ENCODE peak calls at places on chromosomes 3 and 15, in four cellular contexts. One of them, this sample, is unnamed.

GRCh38 chr15:98077186-98077585 is 116.7 kb downstream of the ARRDC4 start:
- DNase-seq in fibroblast of lung: no peak
- DNase-seq in upper lobe of right lung: peak; percentile 76
- DNase-seq in right lobe of liver: no peak
- DNase-seq in this sample: no peak

GRCh38 chr3:177567833-177568232 is 370.6 kb upstream of the TBL1XR1 start:
- DNase-seq in fibroblast of lung: peak; percentile 60
- DNase-seq in right lobe of liver: no peak
- DNase-seq in upper lobe of right lung: no peak
- DNase-seq in this sample: no peak

GRCh38 chr3:25856902-25857518 is 67.1 kb downstream of the OXSM start:
- DNase-seq in fibroblast of lung: peak; percentile 49
- DNase-seq in upper lobe of right lung: no peak
- DNase-seq in right lobe of liver: no peak
- DNase-seq in this sample: peak; percentile 12

GRCh38 chr3:101938262-101938847 is 89.0 kb downstream of the NFKBIZ start:
- DNase-seq in upper lobe of right lung: no peak
- DNase-seq in right lobe of liver: no peak
- DNase-seq in fibroblast of lung: no peak
- DNase-seq in this sample: no peak

GRCh38 chr3:50418845-50419244 is 59.5 kb upstream of the TMEM115 start:
- DNase-seq in right lobe of liver: no peak
- DNase-seq in upper lobe of right lung: no peak
- DNase-seq in fibroblast of lung: peak; percentile 28
- DNase-seq in this sample: no peak

GRCh38 chr15:72306211-72306785 is 13.7 kb downstream of the CELF6 start:
- DNase-seq in upper lobe of right lung: no peak
- DNase-seq in fibroblast of lung: peak; percentile 40
- DNase-seq in right lobe of liver: no peak
- DNase-seq in this sample: no peak

GRCh38 chr3:100407977-100408532 is 6.7 kb downstream of the LNP1 start:
- DNase-seq in upper lobe of right lung: no peak
- DNase-seq in right lobe of liver: no peak
- DNase-seq in fibroblast of lung: peak; percentile 29
- DNase-seq in this sample: no peak

GRCh38 chr15:36591534-36592411 is 12.3 kb downstream of the CDIN1 start:
- DNase-seq in upper lobe of right lung: no peak
- DNase-seq in right lobe of liver: no peak
- DNase-seq in fibroblast of lung: peak; percentile 78
- DNase-seq in this sample: no peak

GRCh38 chr3:161879470-161879869 is 382.9 kb downstream of the OTOL1 start:
- DNase-seq in right lobe of liver: no peak
- DNase-seq in fibroblast of lung: peak; percentile 58
- DNase-seq in upper lobe of right lung: no peak
- DNase-seq in this sample: no peak

GRCh38 chr15:59636184-59636583 is 21.1 kb downstream of the GTF2A2 start:
- DNase-seq in fibroblast of lung: no peak
- DNase-seq in right lobe of liver: no peak
- DNase-seq in upper lobe of right lung: no peak
- DNase-seq in this sample: no peak

GRCh38 chr15:68658151-68658550 is 79.4 kb downstream of the CORO2B start:
- DNase-seq in fibroblast of lung: no peak
- DNase-seq in right lobe of liver: no peak
- DNase-seq in upper lobe of right lung: peak; percentile 48
- DNase-seq in this sample: no peak

GRCh38 chr15:53588773-53589172 is 170.7 kb downstream of the WDR72 start:
- DNase-seq in right lobe of liver: no peak
- DNase-seq in upper lobe of right lung: no peak
- DNase-seq in fibroblast of lung: peak; percentile 83
- DNase-seq in this sample: no peak

GRCh38 chr15:41946970-41947369 is 25.4 kb downstream of the EHD4 start:
- DNase-seq in fibroblast of lung: no peak
- DNase-seq in right lobe of liver: no peak
- DNase-seq in upper lobe of right lung: no peak
- DNase-seq in this sample: no peak

GRCh38 chr15:77474987-77475385 is 54.3 kb downstream of the HMG20A start:
- DNase-seq in fibroblast of lung: no peak
- DNase-seq in right lobe of liver: no peak
- DNase-seq in upper lobe of right lung: no peak
- DNase-seq in this sample: no peak

GRCh38 chr3:115475178-115476041 is 147.9 kb upstream of the GAP43 start:
- DNase-seq in fibroblast of lung: no peak
- DNase-seq in upper lobe of right lung: no peak
- DNase-seq in right lobe of liver: no peak
- DNase-seq in this sample: no peak

GRCh38 chr15:78087944-78088772 is 4.2 kb upstream of the SH2D7 start:
- DNase-seq in right lobe of liver: no peak
- DNase-seq in upper lobe of right lung: no peak
- DNase-seq in fibroblast of lung: no peak
- DNase-seq in this sample: no peak

GRCh38 chr15:44616974-44617373 is 46.5 kb downstream of the SPG11 start:
- DNase-seq in upper lobe of right lung: no peak
- DNase-seq in fibroblast of lung: no peak
- DNase-seq in right lobe of liver: no peak
- DNase-seq in this sample: no peak

GRCh38 chr3:169812844-169813677 is at the start of the genes LRRC34 and LRRIQ4:
- DNase-seq in upper lobe of right lung: peak; percentile 91
- DNase-seq in fibroblast of lung: peak; percentile 55
- DNase-seq in right lobe of liver: peak; percentile 75
- DNase-seq in this sample: peak; percentile 45

GRCh38 chr15:50134524-50135024 is 15.5 kb upstream of the ATP8B4 start:
- DNase-seq in upper lobe of right lung: no peak
- DNase-seq in fibroblast of lung: peak; percentile 95
- DNase-seq in right lobe of liver: no peak
- DNase-seq in this sample: peak; percentile 25

GRCh38 chr3:66480666-66481065 is 20.2 kb downstream of the LRIG1 start:
- DNase-seq in upper lobe of right lung: no peak
- DNase-seq in right lobe of liver: no peak
- DNase-seq in fibroblast of lung: peak; percentile 85
- DNase-seq in this sample: no peak

GRCh38 chr3:99747915-99748314 is 69.7 kb upstream of the CMSS1 start:
- DNase-seq in upper lobe of right lung: no peak
- DNase-seq in right lobe of liver: no peak
- DNase-seq in fibroblast of lung: peak; percentile 70
- DNase-seq in this sample: no peak

GRCh38 chr15:100593431-100593830 is 8.6 kb downstream of the LINS1 start:
- DNase-seq in fibroblast of lung: no peak
- DNase-seq in upper lobe of right lung: no peak
- DNase-seq in right lobe of liver: no peak
- DNase-seq in this sample: no peak

GRCh38 chr3:39937874-39938273 is 128.5 kb downstream of the MYRIP start:
- DNase-seq in fibroblast of lung: no peak
- DNase-seq in right lobe of liver: no peak
- DNase-seq in upper lobe of right lung: no peak
- DNase-seq in this sample: no peak

GRCh38 chr3:94336076-94336741 is 273.3 kb downstream of the NSUN3 start:
- DNase-seq in fibroblast of lung: peak; percentile 63
- DNase-seq in upper lobe of right lung: no peak
- DNase-seq in right lobe of liver: no peak
- DNase-seq in this sample: peak; percentile 1

GRCh38 chr3:12194209-12194608 is 35.5 kb upstream of the TIMP4 start:
- DNase-seq in right lobe of liver: no peak
- DNase-seq in upper lobe of right lung: no peak
- DNase-seq in fibroblast of lung: peak; percentile 93
- DNase-seq in this sample: peak; percentile 61

GRCh38 chr3:31275038-31275562 is 257.6 kb upstream of the STT3B start:
- DNase-seq in upper lobe of right lung: no peak
- DNase-seq in right lobe of liver: peak; percentile 33
- DNase-seq in fibroblast of lung: peak; percentile 86
- DNase-seq in this sample: no peak

GRCh38 chr3:146777941-146778340 is 172.8 kb upstream of the PLSCR5 start:
- DNase-seq in fibroblast of lung: no peak
- DNase-seq in right lobe of liver: no peak
- DNase-seq in upper lobe of right lung: no peak
- DNase-seq in this sample: no peak

GRCh38 chr15:58410353-58410752 is 21.4 kb upstream of the LIPC start:
- DNase-seq in upper lobe of right lung: no peak
- DNase-seq in fibroblast of lung: no peak
- DNase-seq in right lobe of liver: no peak
- DNase-seq in this sample: peak; percentile 46

GRCh38 chr3:45947361-45947760 is 4.1 kb downstream of the CXCR6 start:
- DNase-seq in right lobe of liver: no peak
- DNase-seq in upper lobe of right lung: no peak
- DNase-seq in fibroblast of lung: no peak
- DNase-seq in this sample: no peak

GRCh38 chr3:100032262-100032661 is 82.0 kb downstream of the FILIP1L start:
- DNase-seq in fibroblast of lung: peak; percentile 98
- DNase-seq in right lobe of liver: no peak
- DNase-seq in upper lobe of right lung: no peak
- DNase-seq in this sample: no peak

DNA sequence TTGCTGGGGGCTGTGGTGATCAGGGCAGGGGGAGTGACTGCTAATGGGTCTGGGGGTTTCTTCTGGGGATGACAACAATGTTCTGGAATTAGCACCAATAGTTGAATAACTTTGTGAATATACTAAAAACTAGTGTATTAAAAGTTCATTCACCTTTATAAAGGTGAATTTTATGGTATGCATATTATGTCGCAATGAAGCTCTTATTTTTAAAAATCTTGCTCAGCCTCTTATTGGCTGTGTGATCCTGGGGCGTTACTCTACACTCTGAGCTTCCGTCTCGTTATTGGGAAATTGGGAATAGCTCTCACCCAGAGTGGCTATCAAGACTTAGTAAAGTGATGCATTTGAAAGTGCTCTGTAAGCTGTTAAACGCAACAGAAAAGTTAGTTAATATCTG is 105.3 kb downstream of the SEC22A start:
- DNase-seq in right lobe of liver: no peak
- DNase-seq in upper lobe of right lung: no peak
- DNase-seq in fibroblast of lung: no peak
- DNase-seq in this sample: no peak
- TF ChIP-seq CTCF in right lobe of liver: no peak
- TF ChIP-seq CTCF in upper lobe of right lung: no peak
- TF ChIP-seq CTCF in fibroblast of lung: no peak
- TF ChIP-seq CTCF in this sample: no peak

GRCh38 chr3:107063351-107063750 is 313.9 kb upstream of the CCDC54 start:
- DNase-seq in upper lobe of right lung: no peak
- DNase-seq in right lobe of liver: no peak
- DNase-seq in fibroblast of lung: peak; percentile 77
- DNase-seq in this sample: no peak

GRCh38 chr3:107068980-107069379 is 308.3 kb upstream of the CCDC54 start:
- DNase-seq in upper lobe of right lung: no peak
- DNase-seq in fibroblast of lung: peak; percentile 89
- DNase-seq in right lobe of liver: no peak
- DNase-seq in this sample: peak; percentile 49

GRCh38 chr3:107065094-107065861 is 312.0 kb upstream of the CCDC54 start:
- DNase-seq in right lobe of liver: no peak
- DNase-seq in fibroblast of lung: peak; percentile 37
- DNase-seq in upper lobe of right lung: no peak
- DNase-seq in this sample: no peak

GRCh38 chr3:107064445-107065060 is 312.7 kb upstream of the CCDC54 start:
- DNase-seq in right lobe of liver: peak; percentile 14
- DNase-seq in fibroblast of lung: peak; percentile 73
- DNase-seq in upper lobe of right lung: no peak
- DNase-seq in this sample: peak; percentile 40

GRCh38 chr3:107067421-107067820 is 309.8 kb upstream of the CCDC54 start:
- DNase-seq in fibroblast of lung: no peak
- DNase-seq in upper lobe of right lung: no peak
- DNase-seq in right lobe of liver: no peak
- DNase-seq in this sample: no peak
- TF ChIP-seq CTCF in fibroblast of lung: no peak
- TF ChIP-seq CTCF in upper lobe of right lung: no peak
- TF ChIP-seq CTCF in right lobe of liver: no peak
- TF ChIP-seq CTCF in this sample: no peak

DNA sequence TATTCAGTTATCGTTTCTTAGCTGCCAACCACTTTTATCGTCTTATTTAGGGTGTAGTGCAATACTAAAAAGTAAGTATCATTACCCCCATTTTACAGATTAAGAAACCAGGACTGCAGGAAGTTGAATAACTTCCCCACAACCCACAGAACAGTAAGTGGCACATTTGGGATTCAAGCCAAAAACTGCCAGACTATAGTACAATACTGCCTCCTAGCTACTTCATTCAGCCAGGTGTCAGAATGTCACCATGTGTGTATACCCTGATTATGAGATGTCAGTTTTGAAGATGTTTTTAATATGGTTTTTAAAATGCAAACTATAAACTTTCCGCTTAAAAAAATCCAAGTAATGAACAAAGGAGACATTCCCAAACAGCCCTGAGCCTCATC is 74.2 kb upstream of the PROK2 start:
- DNase-seq in right lobe of liver: no peak
- DNase-seq in fibroblast of lung: peak; percentile 1
- DNase-seq in upper lobe of right lung: no peak
- DNase-seq in this sample: no peak
- TF ChIP-seq CTCF in right lobe of liver: peak; percentile 51
- TF ChIP-seq CTCF in fibroblast of lung: no peak
- TF ChIP-seq CTCF in upper lobe of right lung: peak; percentile 42
- TF ChIP-seq CTCF in this sample: no peak

GRCh38 chr15:56228352-56228751 is 15.3 kb downstream of the RFX7 start:
- DNase-seq in fibroblast of lung: no peak
- DNase-seq in upper lobe of right lung: no peak
- DNase-seq in right lobe of liver: no peak
- DNase-seq in this sample: no peak

GRCh38 chr15:56227780-56228179 is 15.9 kb downstream of the RFX7 start:
- DNase-seq in fibroblast of lung: no peak
- DNase-seq in upper lobe of right lung: no peak
- DNase-seq in right lobe of liver: no peak
- DNase-seq in this sample: no peak

GRCh38 chr15:56227315-56227714 is 16.4 kb downstream of the RFX7 start:
- DNase-seq in fibroblast of lung: no peak
- DNase-seq in upper lobe of right lung: no peak
- DNase-seq in right lobe of liver: no peak
- DNase-seq in this sample: no peak

GRCh38 chr15:56222302-56222701 is 21.4 kb downstream of the RFX7 start:
- DNase-seq in upper lobe of right lung: no peak
- DNase-seq in right lobe of liver: no peak
- DNase-seq in fibroblast of lung: no peak
- DNase-seq in this sample: no peak

GRCh38 chr15:56225520-56225919 is 18.2 kb downstream of the RFX7 start:
- DNase-seq in fibroblast of lung: no peak
- DNase-seq in upper lobe of right lung: no peak
- DNase-seq in right lobe of liver: no peak
- DNase-seq in this sample: no peak
- TF ChIP-seq CTCF in fibroblast of lung: no peak
- TF ChIP-seq CTCF in upper lobe of right lung: no peak
- TF ChIP-seq CTCF in right lobe of liver: no peak
- TF ChIP-seq CTCF in this sample: no peak

DNA sequence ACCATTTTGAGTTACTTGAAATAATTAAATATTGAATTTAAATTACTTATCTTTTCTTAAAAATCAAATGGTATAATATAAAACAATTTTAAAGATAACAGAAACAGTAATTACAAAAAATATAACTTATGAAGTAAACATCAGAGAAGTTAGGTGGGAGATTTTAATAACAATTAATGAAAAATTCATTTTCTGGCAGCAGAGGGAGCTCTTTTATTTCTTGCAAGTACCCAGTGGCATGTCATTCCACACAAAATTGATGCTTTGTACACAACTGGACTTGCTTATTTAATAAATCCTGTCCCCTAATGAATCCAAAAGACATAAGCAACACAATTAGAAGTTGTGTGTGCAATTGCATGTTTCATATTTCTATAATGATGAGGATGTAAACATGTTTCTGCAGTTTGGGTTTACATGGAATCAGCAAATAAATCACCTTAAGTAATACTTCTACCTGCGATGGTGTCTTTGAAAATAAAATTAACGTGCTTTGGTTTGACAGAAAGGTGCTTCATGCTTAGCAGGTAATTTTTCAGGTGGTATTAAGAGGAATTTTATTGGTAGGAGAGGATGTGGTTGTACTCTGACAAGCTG is 861.3 kb downstream of the ZPLD1 start:
- DNase-seq in right lobe of liver: no peak
- DNase-seq in fibroblast of lung: peak; percentile 36
- DNase-seq in upper lobe of right lung: no peak
- DNase-seq in this sample: no peak
- TF ChIP-seq CTCF in right lobe of liver: no peak
- TF ChIP-seq CTCF in fibroblast of lung: no peak
- TF ChIP-seq CTCF in upper lobe of right lung: no peak
- TF ChIP-seq CTCF in this sample: no peak

This sample was measured in AG09319.